ENCODE peak calls at places on chromosomes 12 and 14, in four cellular contexts. J, I, C and W are unnamed samples.

GRCh38 chr12:56154246-56154771 is 1.9 kb downstream of the MYL6B start:
- DNase-seq in J (no peak), I (no peak), C (no peak), W (no peak)

GRCh38 chr14:51319181-51319597 is 79.1 kb downstream of the TMX1 start:
- DNase-seq in J (no peak), I (no peak), C (no peak), W (no peak)

GRCh38 chr12:125340791-125341190 is 275.6 kb downstream of the AACS start:
- DNase-seq in J (no peak), I (peak), C (peak), W (peak)

GRCh38 chr14:69008411-69008810 is 29.3 kb upstream of the ACTN1 start:
- DNase-seq in J (no peak), I (no peak), C (no peak), W (no peak)

GRCh38 chr14:58560208-58560607 is 77.6 kb upstream of the DACT1 start:
- DNase-seq in J (no peak), I (no peak), C (peak), W (no peak)

GRCh38 chr12:112792306-112792705 is 758 bp downstream of the RPH3A start:
- DNase-seq in J (no peak), I (no peak), C (no peak), W (no peak)

GRCh38 chr14:95460647-95461478 is 55.6 kb downstream of the SYNE3 start:
- DNase-seq in J (peak), I (no peak), C (peak), W (no peak)

GRCh38 chr14:21902561-21903199 is 229.1 kb upstream of the OR4E1 start:
- DNase-seq in J (no peak), I (no peak), C (no peak), W (no peak)

GRCh38 chr12:20097561-20097960 is 270.8 kb upstream of the PDE3A start:
- DNase-seq in J (no peak), I (no peak), C (peak), W (no peak)

GRCh38 chr12:28190321-28191017 is at the start of gene CCDC91:
- DNase-seq in J (peak), I (peak), C (peak), W (peak)

GRCh38 chr12:24821691-24822090 is 127.2 kb downstream of the BCAT1 start:
- DNase-seq in J (no peak), I (no peak), C (peak), W (no peak)

GRCh38 chr12:81075539-81075938 is 2.3 kb upstream of the ACSS3 start:
- DNase-seq in J (no peak), I (no peak), C (no peak), W (no peak)